ENCODE peak calls at places on chromosomes 12 and 14, in ten cellular contexts. E, F, K, R, W, A, N, M, L and B are unnamed samples.
A peak's percentile ranks its signal among the peaks of the same experiment; 100 is the strongest.

GRCh38 chr12:45938566-45938965 is 51.8 kb downstream of the SCAF11 start:
- DNase-seq in E (no peak), F (no peak), K (no peak), R (no peak), W (peak; percentile 42), A (no peak), N (no peak), M (no peak), L (no peak), B (no peak)

GRCh38 chr12:131471271-131471905 is 239.5 kb upstream of the SFSWAP start:
- DNase-seq in E (no peak), F (no peak), K (no peak), R (no peak), W (no peak), A (no peak), N (no peak), M (no peak), L (no peak), B (no peak)

GRCh38 chr12:66405395-66405794 is 103.1 kb downstream of the HELB start:
- DNase-seq in E (no peak), F (no peak), K (peak; percentile 70), R (no peak), W (peak; percentile 67), A (no peak), N (no peak), M (no peak), L (no peak), B (no peak)

GRCh38 chr12:101097829-101098580 is 112.0 kb downstream of the SLC5A8 start:
- DNase-seq in E (no peak), F (no peak), K (no peak), R (no peak), W (no peak), A (no peak), N (no peak), M (no peak), L (no peak), B (no peak)

GRCh38 chr12:31315779-31316465 is 10.0 kb downstream of the SINHCAF start:
- DNase-seq in E (no peak), F (no peak), K (no peak), R (no peak), W (no peak), A (no peak), N (no peak), M (no peak), L (no peak), B (no peak)

GRCh38 chr14:81164167-81164774 is 56.5 kb downstream of the GTF2A1 start:
- DNase-seq in E (peak; percentile 75), F (peak; percentile 25), K (peak; percentile 75), R (peak; percentile 41), W (peak; percentile 52), A (no peak), N (peak; percentile 73), M (peak; percentile 30), L (peak; percentile 90), B (no peak)

GRCh38 chr12:116545936-116546335 is 13.2 kb upstream of the MAP1LC3B2 start:
- DNase-seq in E (no peak), F (no peak), K (no peak), R (no peak), W (no peak), A (no peak), N (no peak), M (no peak), L (no peak), B (no peak)

GRCh38 chr12:76879710-76880025 is 849 bp upstream of the CSRP2 start:
- DNase-seq in E (no peak), F (no peak), K (no peak), R (no peak), W (no peak), A (no peak), N (no peak), M (no peak), L (no peak), B (no peak)

GRCh38 chr12:66552753-66553152 is 126.1 kb downstream of the GRIP1 start:
- DNase-seq in E (no peak), F (no peak), K (peak; percentile 38), R (no peak), W (no peak), A (no peak), N (no peak), M (no peak), L (no peak), B (no peak)

GRCh38 chr14:96240641-96241040 is 15.4 kb upstream of the BDKRB1 start:
- DNase-seq in E (no peak), F (no peak), K (no peak), R (no peak), W (no peak), A (no peak), N (no peak), M (no peak), L (no peak), B (no peak)

DNA sequence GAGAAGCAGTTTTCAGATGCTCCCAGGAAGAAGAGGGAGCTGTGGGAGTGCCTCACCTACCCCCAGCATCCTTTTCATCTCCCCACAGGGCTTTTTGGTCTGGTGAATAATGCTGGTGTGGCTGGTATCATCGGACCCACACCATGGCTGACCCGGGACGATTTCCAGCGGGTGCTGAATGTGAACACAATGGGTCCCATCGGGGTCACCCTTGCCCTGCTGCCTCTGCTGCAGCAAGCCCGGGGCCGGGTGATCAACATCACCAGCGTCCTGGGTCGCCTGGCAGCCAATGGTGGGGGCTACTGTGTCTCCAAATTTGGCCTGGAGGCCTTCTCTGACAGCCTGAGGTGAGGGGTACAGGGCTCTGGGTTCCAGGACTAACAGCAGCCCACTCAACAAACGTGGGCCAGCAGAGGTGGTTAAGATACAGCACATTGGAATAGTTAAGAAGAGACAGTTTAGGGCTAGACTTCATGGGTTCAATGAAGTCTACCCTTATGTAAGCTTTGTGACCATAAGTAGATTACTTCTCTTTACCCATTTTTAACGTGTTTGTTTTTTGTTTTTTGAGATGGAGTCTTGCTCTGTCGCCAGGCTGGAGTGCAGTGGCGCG is 1.5 kb downstream of the RDH5 start:
- DNase-seq in E (no peak), F (no peak), K (no peak), R (no peak), W (no peak), A (no peak), N (no peak), M (no peak), L (no peak), B (no peak)
- H3K4me1 ChIP-seq in E (peaks cover 26% of the 10 kb centered on the region), F (peaks cover 8% of the 10 kb centered on the region), K (peaks cover 61% of the 10 kb centered on the region), R (peaks cover 5% of the 10 kb centered on the region), W (peaks cover 22% of the 10 kb centered on the region), A (peaks cover 38% of the 10 kb centered on the region), N (peaks cover 28% of the 10 kb centered on the region), M (peaks cover 90% of the 10 kb centered on the region), L (peaks cover 67% of the 10 kb centered on the region), B (peaks cover 91% of the 10 kb centered on the region)

DNA sequence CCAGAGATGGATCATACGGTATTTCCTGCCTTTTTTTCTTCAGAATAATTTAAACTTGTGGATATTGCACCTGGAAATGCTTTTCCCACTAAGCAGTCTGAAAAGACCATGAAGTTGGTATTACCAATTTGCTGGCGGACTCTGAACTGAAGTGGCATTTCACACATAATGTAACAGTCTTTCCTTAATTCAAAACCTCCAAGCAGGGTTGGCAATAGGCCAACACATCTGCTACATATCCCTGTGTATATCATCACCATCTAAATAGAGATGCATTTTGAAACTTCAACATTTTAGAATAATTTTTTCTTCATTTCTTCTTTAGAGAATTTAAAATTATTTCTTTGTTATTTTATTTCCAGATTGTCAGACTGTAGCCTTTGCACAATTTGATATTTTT is 100.5 kb downstream of the TSPAN8 start:
- DNase-seq in E (no peak), F (no peak), K (no peak), R (no peak), W (no peak), A (no peak), N (no peak), M (no peak), L (no peak), B (no peak)
- TF ChIP-seq CTCF in E (no peak), F (no peak), K (no peak), R (no peak), W (no peak), A (no peak), N (no peak), M (no peak), L (no peak), B (no peak)

DNA sequence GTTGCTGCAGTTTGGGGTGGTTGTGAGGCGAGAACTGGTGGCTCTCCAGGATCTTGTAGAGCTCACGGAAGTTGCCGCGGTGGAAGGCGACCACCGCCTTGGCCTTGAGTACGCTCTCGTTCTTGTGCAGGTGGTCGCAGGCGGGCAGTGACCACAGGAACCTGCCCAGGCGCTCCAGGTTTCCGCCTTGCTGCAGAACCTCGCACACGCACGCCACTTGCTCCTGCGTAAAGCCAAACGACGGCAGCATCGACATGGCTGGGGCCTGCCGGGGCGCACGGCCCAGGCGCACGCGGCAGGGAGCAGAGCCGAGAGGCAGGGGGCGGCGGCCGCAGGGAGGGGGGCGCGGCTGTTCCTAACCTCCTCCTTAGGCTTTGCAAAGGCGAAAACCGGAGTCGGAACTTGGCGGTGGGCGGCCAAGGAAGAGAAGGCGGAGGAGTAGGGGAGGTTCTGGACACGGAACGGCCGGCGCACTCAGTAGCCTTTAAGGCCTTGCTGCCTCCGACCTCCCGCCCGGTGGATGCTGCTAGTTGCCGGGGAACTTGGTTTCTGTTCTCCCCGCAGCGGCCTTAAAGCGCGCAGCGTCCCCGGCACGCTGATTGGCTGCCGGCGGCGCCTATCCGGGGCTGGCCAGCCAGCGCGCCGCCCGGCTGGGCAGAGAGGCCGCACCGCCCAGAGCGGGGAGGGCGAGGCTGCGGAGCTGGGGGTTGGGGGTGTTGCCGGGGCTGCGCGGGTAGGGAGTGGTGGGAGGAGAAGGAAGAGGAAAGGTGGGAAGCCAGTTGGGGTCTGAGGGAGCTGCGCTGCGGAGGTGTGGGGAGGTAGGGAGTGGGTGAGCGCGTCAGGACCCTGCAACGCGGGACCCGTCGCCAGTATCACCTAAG is at the start of gene SIX1:
- DNase-seq in E (no peak), F (peak; percentile 58), K (peak; percentile 90), R (peak; percentile 54), W (peak; percentile 83), A (peak; percentile 87), N (peak; percentile 84), M (peak; percentile 57), L (peak; percentile 45), B (peak; percentile 38)
- H3K4me1 ChIP-seq in E (no peaks in the 10 kb centered on the region), F (peaks cover 9% of the 10 kb centered on the region), K (peaks cover 5% of the 10 kb centered on the region), R (no peaks in the 10 kb centered on the region), W (peaks cover 25% of the 10 kb centered on the region), A (peaks cover 7% of the 10 kb centered on the region), N (peaks cover 3% of the 10 kb centered on the region), M (peaks cover 52% of the 10 kb centered on the region), L (peaks cover 46% of the 10 kb centered on the region), B (peaks cover 53% of the 10 kb centered on the region)

DNA sequence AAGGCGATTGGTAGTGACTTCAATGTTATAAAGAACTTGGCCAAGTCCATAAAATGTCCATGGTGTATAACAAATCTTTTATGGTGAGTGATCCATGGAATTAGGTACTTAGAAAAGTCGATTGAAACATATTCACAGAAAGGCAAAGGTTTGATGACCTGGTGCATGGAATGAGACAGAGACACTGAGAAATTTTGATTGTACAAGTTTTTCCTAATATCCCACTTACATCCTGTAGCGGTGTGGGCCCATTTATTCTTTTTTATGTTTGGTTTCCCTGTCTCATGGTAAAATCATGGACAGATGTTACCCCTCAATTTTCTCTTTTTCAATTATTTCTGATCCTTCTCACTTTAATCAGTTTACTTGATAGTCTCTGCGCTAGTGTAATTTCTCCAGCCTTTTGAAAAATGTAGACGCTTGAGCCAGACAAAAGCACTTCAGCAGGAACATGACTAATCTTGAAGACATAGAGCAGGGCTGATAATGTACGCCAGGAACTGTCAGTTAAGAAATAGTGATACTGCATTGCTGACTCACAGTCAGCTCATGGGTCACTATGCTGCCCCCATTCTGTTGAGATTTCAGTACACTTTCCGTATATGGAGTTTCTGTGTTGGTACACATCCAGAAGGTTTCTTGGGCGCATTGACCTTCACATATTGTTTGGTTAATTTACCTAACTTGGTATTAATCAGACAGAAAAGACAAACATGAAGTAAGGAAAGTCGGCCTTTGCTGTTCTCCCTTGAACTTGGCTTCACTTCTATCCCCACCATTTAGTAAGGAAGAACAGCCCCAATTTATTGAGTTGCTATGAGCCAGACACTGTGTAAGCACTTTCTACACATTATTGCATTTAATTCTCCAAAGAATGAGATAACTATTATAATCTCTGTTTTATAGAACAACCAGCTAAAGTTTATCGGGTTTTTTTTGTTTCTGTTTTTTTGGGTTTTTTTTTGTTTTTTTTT is 841.7 kb downstream of the DIO2 start:
- DNase-seq in E (no peak), F (no peak), K (peak; percentile 99), R (peak; percentile 46), W (peak; percentile 88), A (no peak), N (peak; percentile 72), M (no peak), L (no peak), B (no peak)
- TF ChIP-seq CTCF in E (no peak), F (no peak), K (peak; percentile 20), R (no peak), W (no peak), A (no peak), N (no peak), M (no peak), L (no peak), B (no peak)